ENCODE peak calls at places on chromosomes 13 and 19, in four cellular contexts. Y, L, R and U are unnamed samples.

GRCh38 chr13:98405107-98405571 is 171.8 kb downstream of the STK24 start:
- DNase-seq in R (no peak), L (no peak), Y (peak; percentile 46), U (no peak)

GRCh38 chr19:46493236-46494114 is 2.2 kb downstream of the PNMA8B start:
- DNase-seq in Y (no peak), R (peak; percentile 54), L (no peak), U (no peak)

GRCh38 chr19:53927745-53928144 is 18.7 kb downstream of the CACNG7 start:
- DNase-seq in Y (no peak), R (no peak), L (peak; percentile 76), U (peak; percentile 44)

GRCh38 chr19:51040151-51040550 is 5.3 kb upstream of the KLK12 start:
- DNase-seq in R (no peak), Y (no peak), L (no peak), U (no peak)

GRCh38 chr13:61052175-61052574 is 363.5 kb downstream of the PCDH20 start:
- DNase-seq in R (no peak), Y (no peak), L (no peak), U (no peak)

GRCh38 chr19:15378529-15379082 is 981 bp downstream of the AKAP8 start:
- DNase-seq in L (peak; percentile 66), Y (peak; percentile 21), R (peak; percentile 45), U (peak; percentile 53)

GRCh38 chr13:41458187-41458938 is 1.0 kb downstream of the RGCC start:
- DNase-seq in R (peak; percentile 26), Y (peak; percentile 11), L (no peak), U (peak; percentile 63)

GRCh38 chr13:41456768-41457588 is at the start of gene RGCC:
- DNase-seq in L (no peak), Y (peak; percentile 46), R (peak; percentile 81), U (peak; percentile 97)

GRCh38 chr19:12778020-12778904 is 2.9 kb upstream of the HOOK2 start:
- DNase-seq in Y (peak; percentile 81), R (peak; percentile 74), L (peak; percentile 78), U (no peak)

GRCh38 chr13:94419304-94419943 is 60.1 kb downstream of the DCT start:
- DNase-seq in Y (no peak), R (no peak), L (no peak), U (no peak)

GRCh38 chr13:112752711-112753541 is 63.1 kb downstream of the ATP11A start:
- DNase-seq in Y (no peak), L (peak; percentile 86), R (no peak), U (peak; percentile 26)

GRCh38 chr13:74134777-74135305 is 637 bp upstream of the KLF12 start:
- DNase-seq in Y (peak; percentile 71), L (peak; percentile 70), R (peak; percentile 66), U (peak; percentile 54)

GRCh38 chr19:8323781-8324185 is 2.5 kb downstream of the RPS28 start:
- DNase-seq in Y (no peak), R (no peak), L (no peak), U (no peak)

GRCh38 chr13:49533586-49534269 is 38.0 kb downstream of the PHF11 start:
- DNase-seq in R (no peak), L (no peak), Y (no peak), U (no peak)

GRCh38 chr13:45823583-45823982 is 28.0 kb downstream of the SIAH3 start:
- DNase-seq in Y (peak; percentile 28), L (no peak), R (no peak), U (no peak)

GRCh38 chr13:110957931-110958330 is 43.1 kb upstream of the ANKRD10 start:
- DNase-seq in Y (no peak), R (no peak), L (no peak), U (no peak)

GRCh38 chr19:43743059-43743458 is 11.7 kb downstream of the SMG9 start:
- DNase-seq in R (no peak), L (no peak), Y (no peak), U (no peak)

GRCh38 chr13:30978981-30979956 is 46.8 kb downstream of the TEX26 start:
- DNase-seq in Y (peak; percentile 41), L (peak; percentile 55), R (no peak), U (peak; percentile 32)

GRCh38 chr19:42328854-42329253 is 3.4 kb downstream of the MEGF8 start:
- DNase-seq in L (no peak), R (no peak), Y (no peak), U (no peak)

GRCh38 chr19:2315818-2316353 is 7.9 kb upstream of the LINGO3 start:
- DNase-seq in Y (peak; percentile 86), L (no peak), R (peak; percentile 61), U (no peak)

GRCh38 chr13:30647824-30648521 is 30.3 kb downstream of the USPL1 start:
- DNase-seq in L (no peak), Y (no peak), R (no peak), U (no peak)

GRCh38 chr13:110382229-110382628 is 75.1 kb downstream of the COL4A2 start:
- DNase-seq in R (no peak), L (no peak), Y (no peak), U (no peak)

GRCh38 chr19:3479177-3479818 is 1.0 kb downstream of the SMIM24 start:
- DNase-seq in L (peak; percentile 95), R (no peak), Y (peak; percentile 54), U (no peak)

GRCh38 chr19:2814426-2814825 is 5.2 kb upstream of the ZNF554 start:
- DNase-seq in Y (no peak), L (no peak), R (no peak), U (no peak)

GRCh38 chr19:3367572-3368440 is 1.4 kb downstream of the NFIC start:
- DNase-seq in L (no peak), R (no peak), Y (no peak), U (no peak)

GRCh38 chr19:912181-913079 is 589 bp downstream of the R3HDM4 start:
- DNase-seq in R (no peak), Y (no peak), L (no peak), U (peak; percentile 44)

GRCh38 chr13:113777311-113778260 is 18.6 kb downstream of the TMEM255B start:
- DNase-seq in R (no peak), L (peak; percentile 67), Y (no peak), U (no peak)

GRCh38 chr19:44010468-44010867 is 7.7 kb downstream of the ZNF230 start:
- DNase-seq in L (no peak), Y (no peak), R (no peak), U (no peak)

GRCh38 chr19:3184847-3185481 is 766 bp upstream of the NCLN start:
- DNase-seq in R (peak; percentile 70), Y (peak; percentile 67), L (no peak), U (peak; percentile 61)

GRCh38 chr13:110639935-110640334 is 24.6 kb downstream of the NAXD start:
- DNase-seq in Y (no peak), L (no peak), R (no peak), U (no peak)

GRCh38 chr13:94706101-94706853 is 6.1 kb downstream of the SOX21 start:
- DNase-seq in L (no peak), R (no peak), Y (no peak), U (no peak)

GRCh38 chr19:42235181-42235580 is 7.2 kb downstream of the GSK3A start:
- DNase-seq in L (no peak), R (no peak), Y (no peak), U (no peak)

GRCh38 chr13:27362064-27362751 is 62.2 kb upstream of the GTF3A start:
- DNase-seq in L (peak; percentile 77), R (peak; percentile 83), Y (peak; percentile 96), U (peak; percentile 80)

GRCh38 chr13:40271931-40272775 is 394.3 kb downstream of the FOXO1 start:
- DNase-seq in Y (no peak), L (no peak), R (peak; percentile 67), U (peak; percentile 26)

GRCh38 chr19:39004403-39004802 is 27.9 kb downstream of the FBXO27 start:
- DNase-seq in R (no peak), Y (no peak), L (no peak), U (no peak)

GRCh38 chr13:20714161-20714560 is 10.7 kb downstream of the IL17D start:
- DNase-seq in L (no peak), R (no peak), Y (no peak), U (no peak)

GRCh38 chr13:75635621-75636338 is at the start of gene LMO7:
- DNase-seq in Y (peak; percentile 40), L (peak; percentile 47), R (peak; percentile 50), U (peak; percentile 30)

GRCh38 chr19:35544110-35544802 is 1.2 kb upstream of the TMEM147 start:
- DNase-seq in Y (no peak), R (no peak), L (no peak), U (no peak)
- H3K27ac ChIP-seq in Y (no peak overlapping the region), R (peak overlapping the region; percentile 88), L (peak overlapping the region; percentile 74), U (peak overlapping the region; percentile 10)

GRCh38 chr13:28538932-28539331 is 44.0 kb upstream of the FLT1 start:
- DNase-seq in R (no peak), Y (no peak), L (no peak), U (no peak)

GRCh38 chr13:28541966-28542365 is 47.0 kb upstream of the FLT1 start:
- DNase-seq in Y (no peak), L (no peak), R (no peak), U (no peak)

GRCh38 chr13:28542804-28543203 is 47.9 kb upstream of the FLT1 start:
- DNase-seq in L (no peak), Y (no peak), R (no peak), U (no peak)

GRCh38 chr13:28539625-28540286 is 44.8 kb upstream of the FLT1 start:
- DNase-seq in L (no peak), Y (no peak), R (no peak), U (no peak)

DNA sequence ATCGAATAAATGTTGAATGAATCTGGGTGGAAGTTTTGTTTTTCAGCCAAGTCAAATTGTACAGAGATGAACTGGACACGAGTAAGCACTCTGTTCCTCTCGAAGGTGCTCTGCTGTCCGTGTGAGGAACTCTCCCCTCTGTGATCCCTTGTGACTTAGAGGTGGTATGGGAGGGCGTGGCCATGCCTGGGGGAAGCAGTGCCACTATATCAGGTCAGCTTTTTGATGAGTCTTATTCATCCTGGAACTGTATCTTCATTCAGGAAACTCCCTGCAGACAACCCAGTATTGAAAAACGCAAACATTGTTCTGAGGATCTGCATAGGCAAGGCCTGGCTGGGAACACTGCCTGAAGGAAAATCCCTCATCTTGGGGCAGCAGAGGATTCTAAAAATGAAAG is 45.7 kb upstream of the FLT1 start:
- DNase-seq in R (no peak), L (no peak), Y (no peak), U (no peak)
- TF ChIP-seq CTCF in R (no peak), L (no peak), Y (no peak), U (no peak)

GRCh38 chr19:22616659-22617058 is 17.5 kb upstream of the ZNF492 start:
- DNase-seq in Y (no peak), R (no peak), L (no peak), U (no peak)
- H3K9me3 ChIP-seq in Y (peaks cover 11% of the 10 kb centered on the region), R (no peaks in the 10 kb centered on the region), L (peaks cover 10% of the 10 kb centered on the region), U (no peaks in the 10 kb centered on the region)

DNA sequence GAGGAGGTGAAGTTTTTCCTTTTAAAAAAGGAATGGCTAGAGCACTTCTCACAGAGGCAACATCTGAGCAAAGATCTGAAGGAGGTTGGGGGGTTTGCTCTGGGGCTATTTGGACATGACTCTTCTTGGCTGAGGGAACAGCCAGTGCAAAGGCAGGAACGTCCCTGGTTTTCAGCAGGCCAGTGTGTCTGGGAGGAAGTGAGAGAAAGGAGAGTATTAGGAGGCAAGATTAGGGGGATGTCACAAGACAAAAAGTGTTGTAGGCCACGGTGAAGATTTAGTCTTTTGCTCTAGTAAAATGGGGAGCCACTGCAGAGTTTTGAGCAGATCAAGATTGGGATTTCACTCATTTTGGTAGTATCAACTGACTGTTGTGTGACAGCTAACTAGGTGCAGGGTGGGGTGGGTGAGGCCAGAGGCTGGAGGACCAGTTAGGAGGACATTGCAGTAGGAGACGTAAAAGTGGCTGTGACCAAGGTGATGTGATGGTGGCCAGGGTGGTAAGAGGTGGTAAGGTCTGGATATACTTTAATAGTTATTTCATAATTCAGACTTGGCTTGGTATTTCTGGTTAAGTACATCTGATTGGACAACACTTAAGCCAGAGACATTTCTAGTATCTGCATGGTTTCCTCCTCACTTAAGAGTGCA is 40.6 kb downstream of the WDFY2 start:
- DNase-seq in R (no peak), L (no peak), Y (no peak), U (no peak)
- H3K27ac ChIP-seq in R (no peak overlapping the region), L (no peak overlapping the region), Y (no peak overlapping the region), U (no peak overlapping the region)

GRCh38 chr19:19774354-19775033 is 41.6 kb upstream of the ZNF14 start:
- DNase-seq in R (no peak), Y (no peak), L (peak; percentile 75), U (no peak)
- TF ChIP-seq CTCF in R (no peak), Y (no peak), L (no peak), U (no peak)